ENCODE peak calls at places on chromosome 1, in five cellular contexts. N is prostate gland; K is body of pancreas; O is A549; Z is CD4-positive, alpha-beta T cell. S is an unnamed sample.

GRCh38 chr1:233442392-233442791 is 114.9 kb downstream of the MAP3K21 start:
- DNase-seq in N (no peak), K (no peak), Z (no peak), O (no peak), S (no peak)

GRCh38 chr1:223249854-223250631 is 107.0 kb upstream of the TLR5 start:
- DNase-seq in Z (no peak), O (no peak), N (no peak), K (peak; percentile 67), S (no peak)

GRCh38 chr1:115496904-115497527 is 144.8 kb upstream of the VANGL1 start:
- DNase-seq in K (no peak), Z (no peak), O (peak; percentile 14), N (no peak), S (peak; percentile 9)

GRCh38 chr1:244048566-244049141 is 2.4 kb upstream of the ZBTB18 start:
- DNase-seq in Z (peak; percentile 10), O (no peak), N (no peak), K (no peak), S (no peak)

GRCh38 chr1:150085406-150085805 is 17.8 kb downstream of the VPS45 start:
- DNase-seq in Z (no peak), O (no peak), N (no peak), K (no peak), S (no peak)

GRCh38 chr1:23824711-23825075 is 536 bp downstream of the HMGCL start:
- DNase-seq in Z (no peak), K (no peak), O (no peak), N (no peak), S (no peak)

GRCh38 chr1:234545512-234546386 is 64.2 kb downstream of the IRF2BP2 start:
- DNase-seq in O (no peak), Z (no peak), K (peak; percentile 83), N (no peak), S (no peak)

GRCh38 chr1:10402729-10403274 is 3.9 kb downstream of the PGD start:
- DNase-seq in Z (no peak), K (no peak), O (no peak), N (no peak), S (no peak)

GRCh38 chr1:226201029-226201593 is 14.6 kb upstream of the ACBD3 start:
- DNase-seq in K (no peak), Z (no peak), O (no peak), N (no peak), S (peak; percentile 19)

GRCh38 chr1:6585841-6586240 is 6.0 kb downstream of the ZBTB48 start:
- DNase-seq in Z (no peak), K (no peak), O (no peak), N (no peak), S (no peak)

GRCh38 chr1:6582370-6582769 is 2.6 kb downstream of the ZBTB48 start:
- DNase-seq in Z (no peak), K (peak; percentile 67), O (no peak), N (no peak), S (no peak)

GRCh38 chr1:6585081-6585722 is 5.4 kb downstream of the ZBTB48 start:
- DNase-seq in Z (no peak), O (no peak), K (no peak), N (no peak), S (no peak)

GRCh38 chr1:6586404-6586816 is 6.6 kb downstream of the ZBTB48 start:
- DNase-seq in N (no peak), Z (no peak), O (no peak), K (no peak), S (no peak)

GRCh38 chr1:6584126-6585080 is 4.6 kb downstream of the ZBTB48 start:
- DNase-seq in Z (no peak), O (no peak), N (no peak), K (no peak), S (no peak)
- TF ChIP-seq CTCF in Z (no peak), O (no peak), N (no peak), K (no peak), S (peak; percentile 27)

GRCh38 chr1:1619917-1620361 is 4.6 kb downstream of the MIB2 start:
- DNase-seq in O (no peak), K (no peak), N (no peak), Z (no peak), S (no peak)
- TF ChIP-seq CTCF in O (peak; percentile 20), K (no peak), N (no peak), Z (no peak), S (no peak)

GRCh38 chr1:91569411-91570104 is 68.9 kb downstream of the CDC7 start:
- DNase-seq in N (no peak), K (peak; percentile 31), Z (no peak), O (peak; percentile 25), S (peak; percentile 35)
- TF ChIP-seq CTCF in N (no peak), K (no peak), Z (no peak), O (no peak), S (no peak)

DNA sequence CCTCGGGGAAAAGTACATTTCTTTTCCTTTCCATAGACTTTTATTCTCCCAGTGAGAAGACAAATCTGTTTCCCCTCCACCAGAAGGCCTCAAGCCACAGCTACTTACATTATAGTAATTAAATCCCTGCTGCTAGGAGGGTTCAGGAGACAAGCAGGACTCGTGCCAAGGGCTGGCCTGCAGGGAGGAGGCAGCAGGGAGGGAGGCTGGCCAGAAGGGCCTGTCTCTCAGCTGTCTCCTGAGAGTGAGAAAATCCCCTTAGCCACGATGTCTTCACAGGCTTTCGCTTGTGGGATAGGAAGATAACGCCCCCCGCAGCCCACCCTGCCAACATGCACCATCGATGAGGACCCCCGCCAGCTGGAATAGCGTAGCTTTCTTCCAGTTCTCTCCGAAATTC is 14.0 kb downstream of the KCNN3 start:
- DNase-seq in N (no peak), K (no peak), O (no peak), Z (no peak), S (no peak)
- TF ChIP-seq CTCF in N (no peak), K (no peak), O (no peak), Z (no peak), S (no peak)

GRCh38 chr1:71343686-71344416 is 263.0 kb upstream of the ZRANB2 start:
- DNase-seq in N (no peak), Z (no peak), O (no peak), K (no peak), S (no peak)
- TF ChIP-seq CTCF in N (no peak), Z (no peak), O (no peak), K (no peak), S (no peak)

DNA sequence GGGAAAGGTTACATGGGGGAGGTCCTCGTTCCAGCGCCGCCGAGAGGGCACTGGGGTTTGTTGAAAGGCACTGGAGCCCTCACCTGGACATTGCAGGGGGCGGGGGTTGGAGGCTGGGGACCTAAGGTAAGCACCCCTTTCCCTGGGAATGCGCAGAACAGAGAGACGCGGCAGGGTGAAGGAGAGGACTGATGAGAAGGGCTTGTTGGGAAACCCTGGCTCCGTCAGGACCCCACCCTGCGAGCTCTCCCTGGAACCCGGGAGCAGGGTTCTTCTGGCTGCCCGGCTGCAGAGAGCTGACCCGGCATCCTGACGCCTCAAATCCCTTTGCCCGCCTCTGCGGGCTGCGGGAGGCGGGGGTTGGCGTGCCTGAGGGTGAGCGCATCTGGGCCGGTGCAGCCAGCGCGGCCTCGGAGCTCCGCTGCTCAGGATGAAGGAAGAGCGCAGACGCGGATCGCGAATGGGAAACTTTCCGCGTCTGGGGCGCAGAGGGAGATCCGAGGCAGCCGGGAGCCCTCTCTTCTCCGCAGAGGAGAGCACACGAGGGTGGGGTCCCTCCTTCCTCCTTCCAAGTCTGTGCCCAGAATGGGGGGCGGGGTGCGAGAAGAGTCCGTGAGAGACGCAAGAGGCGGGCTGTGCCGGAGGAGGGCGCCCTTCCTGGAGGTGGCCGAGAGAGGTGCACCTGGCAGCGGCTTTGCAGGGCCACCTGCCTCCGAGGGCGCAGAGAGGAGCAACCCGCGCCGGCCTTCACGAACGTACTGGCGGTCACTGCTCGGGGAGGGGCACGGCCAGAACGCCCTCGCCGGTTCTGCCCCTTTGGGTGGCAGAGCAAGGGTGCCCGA is 2.4 kb downstream of the IGSF21 start:
- DNase-seq in K (peak; percentile 18), O (peak; percentile 25), Z (no peak), N (peak; percentile 28), S (peak; percentile 18)
- TF ChIP-seq CTCF in K (no peak), O (peak; percentile 27), Z (no peak), N (peak; percentile 14), S (no peak)

DNA sequence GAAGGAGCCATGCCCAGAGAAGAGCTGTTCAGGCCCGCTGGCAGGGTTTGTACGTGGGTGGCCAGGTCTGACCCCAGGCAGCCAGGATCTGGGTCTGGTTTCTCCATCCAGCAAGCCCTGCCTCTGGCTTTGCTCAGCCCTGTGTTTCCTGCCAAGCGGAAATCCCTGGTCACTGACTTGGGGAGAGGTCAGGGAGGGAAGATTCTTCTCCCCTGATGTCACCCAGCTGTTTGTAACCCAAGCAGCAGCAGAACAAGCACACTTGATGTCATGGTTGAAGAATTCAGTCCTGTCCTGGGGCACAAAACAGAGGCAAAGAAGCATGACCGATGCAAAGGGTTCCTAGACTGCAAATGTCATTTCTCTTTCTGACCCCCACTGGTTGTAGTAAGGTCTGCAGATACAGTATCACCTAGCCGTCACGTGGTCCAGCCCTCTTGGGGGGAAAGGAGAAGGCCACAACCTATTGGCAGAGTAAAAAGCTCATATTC is 121.0 kb downstream of the SYT2 start:
- DNase-seq in O (peak; percentile 93), N (no peak), K (peak; percentile 77), Z (no peak), S (peak; percentile 80)
- TF ChIP-seq CTCF in O (no peak), N (no peak), K (peak; percentile 2), Z (no peak), S (no peak)

DNA sequence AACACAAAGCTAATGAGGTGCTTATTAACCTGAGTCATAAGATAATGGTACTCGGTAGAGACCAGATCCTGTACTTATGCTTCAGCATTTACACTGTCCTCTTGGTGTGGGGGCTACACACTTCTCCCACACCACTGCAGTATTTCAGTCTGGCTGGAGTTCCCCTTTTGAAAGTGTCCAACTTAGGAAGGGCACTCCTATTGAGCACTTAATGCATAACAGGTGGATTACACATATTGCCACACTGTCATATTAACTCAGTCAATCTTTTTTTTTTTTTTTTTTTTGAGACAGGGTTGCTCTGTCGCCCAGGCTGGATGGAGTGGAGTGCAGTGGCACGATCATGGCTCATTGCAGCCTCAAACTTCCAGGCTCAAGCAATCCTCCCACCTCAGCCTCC is 1.5 kb downstream of the GPATCH4 start:
- DNase-seq in N (no peak), K (no peak), Z (no peak), O (peak; percentile 60), S (no peak)
- TF ChIP-seq CTCF in N (no peak), K (no peak), Z (no peak), O (no peak), S (no peak)

DNA sequence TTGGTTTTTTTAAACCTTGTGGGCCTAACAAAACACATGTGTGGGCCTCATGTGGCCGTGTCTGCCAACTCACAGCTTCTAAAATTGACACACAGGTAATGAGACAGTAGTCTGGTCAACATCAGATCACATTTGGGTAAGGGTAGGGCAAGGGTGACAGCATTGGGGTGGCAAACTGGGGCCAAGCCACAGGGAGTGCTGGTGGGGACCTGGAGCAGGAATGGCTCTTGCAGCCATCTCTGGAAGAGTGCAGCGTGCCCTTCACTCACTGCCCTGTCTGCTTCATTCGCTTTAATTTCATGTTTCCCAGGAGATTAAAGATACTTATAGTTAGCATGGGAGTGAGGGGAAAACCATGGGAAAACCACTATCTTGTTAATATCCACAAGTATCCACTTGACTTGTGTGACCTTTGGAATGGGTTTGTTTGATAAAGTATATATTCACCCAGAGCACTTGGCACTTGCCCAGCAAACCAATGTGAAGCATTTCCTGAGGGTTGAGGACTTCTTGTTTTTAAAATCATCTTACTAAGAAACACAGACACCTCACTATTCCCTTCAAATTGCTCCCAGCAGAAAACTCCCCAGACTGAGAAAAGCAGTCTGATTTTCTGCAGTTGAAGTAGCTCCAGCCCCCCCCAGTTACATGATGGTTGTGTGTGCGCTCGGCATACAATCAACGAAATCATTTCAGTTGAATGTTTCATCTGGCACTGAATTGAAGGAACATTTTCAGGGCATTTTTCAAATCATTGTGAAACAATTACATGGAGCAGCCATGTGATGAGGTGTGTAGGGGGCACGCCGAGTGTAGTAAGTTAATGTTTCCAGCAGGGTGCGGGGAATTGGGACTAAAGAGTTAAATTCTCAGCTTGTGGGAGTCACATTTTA is 175.7 kb downstream of the VPS13D start:
- DNase-seq in Z (no peak), K (peak; percentile 44), N (no peak), O (no peak), S (no peak)
- TF ChIP-seq CTCF in Z (no peak), K (no peak), N (no peak), O (no peak), S (no peak)

S was measured in Calu3.